ENCODE peak calls at places on chromosomes 11 and 22, in ten cellular contexts. V is mucosa of descending colon, C is sigmoid colon, G is cardiac muscle cell, S is IMR-90, R is spleen, M is Panc1, X is kidney, B is H9, T is ovary. K is an unnamed sample.
A peak's percentile ranks its signal among the peaks of the same experiment; 100 is the strongest.

GRCh38 chr11:28481673-28482480 is 373.7 kb downstream of the METTL15 start:
- DNase-seq in V (no peak), C (no peak), G (peak; percentile 53), S (no peak), R (no peak), M (no peak), X (no peak), B (no peak), T (no peak), K (no peak)

GRCh38 chr11:134391170-134391569 is 20.9 kb downstream of the B3GAT1 start:
- DNase-seq in V (no peak), C (no peak), G (no peak), S (no peak), R (no peak), M (no peak), X (no peak), B (no peak), T (no peak), K (no peak)

GRCh38 chr11:3609416-3610265 is 32.2 kb downstream of the ART5 start:
- DNase-seq in V (peak; percentile 74), C (no peak), G (peak; percentile 59), S (peak; percentile 37), R (peak; percentile 13), M (peak; percentile 72), X (no peak), B (peak; percentile 44), T (no peak), K (no peak)

GRCh38 chr11:65859812-65860277 is 388 bp upstream of the MUS81 start:
- DNase-seq in V (no peak), C (no peak), G (no peak), S (no peak), R (peak; percentile 90), M (no peak), X (no peak), B (no peak), T (no peak), K (peak; percentile 59)

GRCh38 chr11:3627291-3627690 is 14.5 kb downstream of the ART5 start:
- DNase-seq in V (no peak), C (no peak), G (no peak), S (peak; percentile 81), R (peak; percentile 25), M (no peak), X (no peak), B (no peak), T (no peak), K (no peak)

GRCh38 chr22:24995649-24996180 is 43.2 kb downstream of the KIAA1671 start:
- DNase-seq in V (no peak), C (no peak), G (no peak), S (no peak), R (no peak), M (no peak), X (no peak), B (no peak), T (no peak), K (no peak)

GRCh38 chr11:3153291-3153861 is 11.7 kb downstream of the OSBPL5 start:
- DNase-seq in V (peak; percentile 29), C (peak; percentile 93), G (no peak), S (peak; percentile 97), R (peak; percentile 73), M (no peak), X (peak; percentile 87), B (no peak), T (peak; percentile 75), K (no peak)

GRCh38 chr22:35739076-35739475 is 21.4 kb downstream of the APOL5 start:
- DNase-seq in V (no peak), C (no peak), G (no peak), S (no peak), R (no peak), M (no peak), X (no peak), B (no peak), T (no peak), K (no peak)

GRCh38 chr11:105968021-105968697 is 53.9 kb downstream of the MSANTD4 start:
- DNase-seq in V (no peak), C (no peak), G (no peak), S (peak; percentile 70), R (no peak), M (no peak), X (no peak), B (no peak), T (no peak), K (no peak)

GRCh38 chr22:39348909-39349505 is 784 bp upstream of the SYNGR1 start:
- DNase-seq in V (no peak), C (no peak), G (no peak), S (no peak), R (no peak), M (no peak), X (no peak), B (no peak), T (peak; percentile 65), K (peak; percentile 59)

GRCh38 chr11:65150513-65151271 is 16.4 kb upstream of the SYVN1 start:
- DNase-seq in V (peak; percentile 76), C (peak; percentile 90), G (no peak), S (peak; percentile 86), R (peak; percentile 82), M (peak; percentile 64), X (peak; percentile 97), B (peak; percentile 45), T (peak; percentile 77), K (peak; percentile 99)

GRCh38 chr11:70661763-70662501 is 263.6 kb downstream of the CTTN start:
- DNase-seq in V (no peak), C (no peak), G (peak; percentile 33), S (peak; percentile 43), R (no peak), M (no peak), X (no peak), B (peak; percentile 59), T (no peak), K (no peak)

GRCh38 chr22:50222508-50222907 is 21.7 kb downstream of the SELENOO start:
- DNase-seq in V (no peak), C (peak; percentile 59), G (no peak), S (no peak), R (no peak), M (no peak), X (no peak), B (no peak), T (no peak), K (no peak)

GRCh38 chr22:50224071-50224470 is 20.8 kb downstream of the TUBGCP6 start:
- DNase-seq in V (no peak), C (no peak), G (no peak), S (no peak), R (no peak), M (no peak), X (no peak), B (no peak), T (no peak), K (no peak)

GRCh38 chr22:50219800-50220602 is 19.2 kb downstream of the SELENOO start:
- DNase-seq in V (no peak), C (no peak), G (no peak), S (no peak), R (no peak), M (no peak), X (no peak), B (no peak), T (peak; percentile 31), K (no peak)

GRCh38 chr22:50220603-50221409 is 20.0 kb downstream of the SELENOO start:
- DNase-seq in V (no peak), C (peak; percentile 68), G (no peak), S (no peak), R (no peak), M (no peak), X (no peak), B (no peak), T (peak; percentile 33), K (no peak)

DNA sequence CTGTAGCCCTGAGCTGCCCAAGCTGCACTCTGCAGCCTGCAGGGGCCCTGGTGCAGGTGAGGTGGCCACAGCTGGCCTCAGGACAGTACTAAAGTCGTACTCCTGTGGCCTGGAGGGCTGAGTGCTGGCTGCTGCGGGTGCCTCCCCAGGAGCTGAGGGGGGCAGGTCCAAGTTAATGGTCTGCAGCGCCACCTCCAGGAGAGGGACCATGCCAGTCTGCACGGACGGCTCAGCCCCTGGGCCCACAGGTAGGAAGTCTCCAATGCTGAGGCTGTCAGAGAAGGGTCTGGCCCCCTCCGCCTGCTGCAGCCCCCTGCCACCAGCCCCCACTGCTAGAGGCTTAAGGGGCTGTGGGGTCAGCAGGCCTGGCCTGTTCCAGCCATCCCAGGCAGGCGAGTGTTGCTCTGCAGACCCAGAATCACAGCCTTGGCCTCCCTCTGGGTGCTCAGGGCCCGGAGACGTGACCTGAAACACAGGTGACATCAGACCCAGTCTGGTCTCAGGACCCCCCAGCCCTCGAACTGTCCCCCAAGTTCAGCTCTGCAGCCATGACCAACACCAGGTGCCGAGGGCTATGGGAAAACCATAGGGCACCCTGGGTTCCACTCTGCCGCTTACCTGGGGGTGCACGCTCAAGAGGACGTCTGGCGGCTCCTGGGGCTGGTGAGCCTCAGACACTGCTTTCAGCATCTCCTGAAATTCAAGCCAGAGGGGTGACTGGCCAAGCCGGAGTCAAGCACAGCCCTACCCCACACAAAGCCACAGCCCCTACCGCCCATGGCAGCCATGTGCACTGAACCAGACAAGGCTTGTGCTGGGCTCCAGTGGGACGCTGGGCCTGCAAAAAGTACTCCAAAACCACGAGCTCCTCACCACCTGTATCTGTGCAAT is 20.8 kb downstream of the SELENOO start:
- DNase-seq in V (no peak), C (peak; percentile 63), G (no peak), S (no peak), R (no peak), M (no peak), X (no peak), B (no peak), T (no peak), K (no peak)
- TF ChIP-seq CTCF in V (no peak), C (no peak), G (peak; percentile 4), S (peak; percentile 3), R (no peak), M (no peak), X (no peak), B (peak; percentile 47), T (no peak), K (peak; percentile 4)

GRCh38 chr22:20126284-20127029 is 5.1 kb upstream of the ZDHHC8 start:
- DNase-seq in V (no peak), C (no peak), G (no peak), S (no peak), R (no peak), M (no peak), X (no peak), B (no peak), T (no peak), K (no peak)
- H3K4me1 ChIP-seq in V (peaks cover 2% of the 10 kb centered on the region), C (no peaks in the 10 kb centered on the region), G (no peaks in the 10 kb centered on the region), S (peaks cover 4% of the 10 kb centered on the region), R (peaks cover 18% of the 10 kb centered on the region), M (no peaks in the 10 kb centered on the region), X (peaks cover 11% of the 10 kb centered on the region), B (no peaks in the 10 kb centered on the region), T (peaks cover 2% of the 10 kb centered on the region), K (peaks cover 12% of the 10 kb centered on the region)

DNA sequence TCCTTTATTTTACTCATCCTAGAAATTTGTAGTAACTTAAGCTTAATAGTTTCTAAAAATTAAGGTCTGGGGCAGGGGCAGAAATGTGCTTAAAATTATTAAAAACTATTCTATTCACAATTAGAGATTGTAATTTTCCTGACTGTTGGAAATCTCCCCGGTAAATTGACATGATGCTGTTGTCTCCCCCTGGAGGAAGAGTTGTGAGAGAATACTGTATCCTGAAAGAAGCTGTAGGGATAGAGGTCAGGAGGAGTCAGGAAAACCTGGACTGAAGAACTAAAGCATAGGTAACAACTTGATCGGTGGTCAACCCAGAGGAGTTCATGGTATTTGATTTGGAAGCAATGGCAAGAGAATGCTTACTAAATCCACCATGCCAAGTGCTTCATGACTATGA is 16.2 kb upstream of the ESAM start:
- DNase-seq in V (no peak), C (no peak), G (no peak), S (no peak), R (no peak), M (no peak), X (no peak), B (no peak), T (no peak), K (no peak)
- TF ChIP-seq CTCF in V (no peak), C (no peak), G (peak; percentile 28), S (no peak), R (no peak), M (peak; percentile 50), X (no peak), B (peak; percentile 69), T (no peak), K (no peak)

GRCh38 chr11:68037481-68038225 is 1.2 kb upstream of the TCIRG1 start:
- DNase-seq in V (no peak), C (peak; percentile 73), G (no peak), S (no peak), R (peak; percentile 80), M (no peak), X (no peak), B (no peak), T (no peak), K (no peak)
- H3K4me1 ChIP-seq in V (peaks cover 19% of the 10 kb centered on the region), C (no peaks in the 10 kb centered on the region), G (peaks cover 24% of the 10 kb centered on the region), S (peaks cover 20% of the 10 kb centered on the region), R (peaks cover 59% of the 10 kb centered on the region), M (peaks cover 33% of the 10 kb centered on the region), X (peaks cover 35% of the 10 kb centered on the region), B (no peaks in the 10 kb centered on the region), T (peaks cover 14% of the 10 kb centered on the region), K (peaks cover 56% of the 10 kb centered on the region)